ENCODE peak calls at places on chromosomes 16 and 17, in six cellular contexts. C, M, O, E, P and R are unnamed samples. For H3K4me1, the result is how much of the 10 kb centered on the place peaks cover.

GRCh38 chr16:50695017-50696000 is 1.9 kb downstream of the NOD2 start:
- DNase-seq in M (no peak), P (no peak), C (peak), O (no peak), E (no peak), R (no peak)

GRCh38 chr16:30148101-30148500 is 25.1 kb upstream of the MAPK3 start:
- DNase-seq in P (no peak), C (no peak), E (no peak), O (no peak), M (no peak), R (no peak)

GRCh38 chr16:66786551-66786950 is 14.8 kb downstream of the TERB1 start:
- DNase-seq in P (no peak), E (no peak), O (no peak), C (no peak), M (no peak), R (no peak)

GRCh38 chr17:77352996-77353395 is 212.2 kb downstream of the SEC14L1 start:
- DNase-seq in C (no peak), P (no peak), E (no peak), M (no peak), O (no peak), R (no peak)

GRCh38 chr17:9825751-9826150 is at the start of gene GLP2R:
- DNase-seq in P (no peak), O (no peak), C (no peak), M (no peak), E (no peak), R (no peak)

GRCh38 chr17:35259001-35259400 is 16.1 kb downstream of the SLFN5 start:
- DNase-seq in E (no peak), O (no peak), C (no peak), P (no peak), M (no peak), R (no peak)

GRCh38 chr17:56679148-56679766 is 85.8 kb downstream of the NOG start:
- DNase-seq in E (peak), O (peak), P (peak), C (peak), M (peak), R (peak)

GRCh38 chr17:73536700-73537680 is 107.3 kb downstream of the SDK2 start:
- DNase-seq in E (no peak), C (no peak), O (no peak), P (no peak), M (no peak), R (no peak)

GRCh38 chr16:2031081-2031577 is 4.4 kb downstream of the NHERF2 start:
- DNase-seq in O (no peak), P (peak), M (no peak), E (no peak), C (no peak), R (no peak)

GRCh38 chr17:73091410-73091769 is 1.1 kb downstream of the SLC39A11 start:
- DNase-seq in O (peak), E (no peak), P (no peak), M (no peak), C (peak), R (no peak)

GRCh38 chr16:20333120-20333519 is 5.8 kb upstream of the GP2 start:
- DNase-seq in M (no peak), E (no peak), P (no peak), C (no peak), O (no peak), R (no peak)

GRCh38 chr16:81716478-81717210 is 62.4 kb upstream of the PLCG2 start:
- DNase-seq in M (peak), E (no peak), O (no peak), P (no peak), C (no peak), R (no peak)

GRCh38 chr17:10127819-10128375 is 70.5 kb downstream of the GAS7 start:
- DNase-seq in O (peak), P (no peak), E (peak), M (no peak), C (peak), R (no peak)

GRCh38 chr17:78391051-78391431 is 12.6 kb downstream of the PGS1 start:
- DNase-seq in O (no peak), P (no peak), M (no peak), E (no peak), C (no peak), R (no peak)
- H3K4me1 ChIP-seq in O (under half), P (half or more), M (under half), E (under half), C (under half), R (under half)

GRCh38 chr16:11788914-11789313 is 8.1 kb downstream of the ZC3H7A start:
- DNase-seq in M (no peak), C (no peak), E (no peak), P (no peak), O (no peak), R (no peak)
- H3K4me1 ChIP-seq in M (under half), C (under half), E (under half), P (under half), O (under half), R (under half)

DNA sequence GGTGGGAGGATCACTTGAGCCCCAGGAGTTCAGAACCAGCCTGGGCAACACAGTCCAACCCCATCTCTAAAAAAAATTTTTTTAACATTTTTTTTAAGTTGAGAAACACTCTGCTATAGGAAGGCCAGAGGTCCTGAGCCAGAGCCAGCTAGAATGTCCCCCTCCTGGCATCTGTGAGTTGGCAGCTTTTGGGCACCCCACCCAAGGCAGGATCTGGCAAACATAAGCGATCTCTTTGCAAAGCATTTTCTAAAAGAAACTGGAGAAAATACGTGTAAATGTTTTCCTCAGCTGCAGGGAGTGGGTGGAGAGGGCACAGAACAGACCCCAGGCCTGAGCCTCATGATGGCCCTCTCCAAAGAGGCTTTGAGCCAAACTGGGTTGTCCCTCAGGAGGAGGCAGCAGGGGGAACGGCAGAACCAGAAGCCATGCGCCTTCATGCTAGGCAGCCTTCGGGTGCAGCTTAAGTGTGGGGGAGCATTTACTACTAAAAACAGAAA is 11.7 kb downstream of the CAVIN1 start:
- DNase-seq in O (no peak), E (no peak), M (no peak), P (peak), C (peak), R (no peak)
- H3K4me1 ChIP-seq in O (half or more), E (under half), M (under half), P (half or more), C (half or more), R (under half)

DNA sequence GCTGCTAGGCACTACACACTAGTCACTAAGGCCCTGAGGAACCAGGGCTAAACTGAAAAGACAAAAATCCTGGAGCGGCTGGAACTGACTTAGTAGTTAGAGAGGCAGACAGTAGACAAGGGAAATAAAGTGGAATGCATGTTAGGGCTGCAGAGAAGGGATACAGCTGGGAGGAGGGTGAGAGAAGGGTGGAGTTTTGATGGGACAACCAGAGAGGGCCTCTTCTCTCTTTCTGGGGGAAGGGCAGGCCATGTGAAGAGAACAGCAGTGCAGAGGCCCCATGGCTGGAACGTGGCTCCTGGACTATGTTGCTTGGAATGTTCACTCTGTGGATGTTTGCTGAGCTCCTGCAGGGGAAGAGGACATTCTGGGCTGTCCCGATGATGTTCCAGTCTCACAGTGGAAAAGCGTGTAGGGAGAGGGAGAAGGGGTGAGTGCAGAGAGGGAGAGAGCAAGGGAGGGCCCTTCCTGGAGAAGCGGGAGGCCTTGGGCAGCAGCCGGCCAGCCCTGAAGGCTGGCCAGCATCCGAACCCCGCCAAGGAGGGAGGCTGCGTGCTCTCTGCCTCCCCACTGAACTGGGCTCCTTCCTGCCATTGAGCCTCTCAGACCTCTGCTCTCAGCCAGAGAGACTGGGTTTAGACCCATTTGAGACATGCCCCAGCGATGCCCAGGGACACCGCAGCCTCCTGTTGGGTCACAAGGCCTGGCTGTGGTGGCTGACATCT is 33.1 kb upstream of the GSE1 start:
- DNase-seq in M (no peak), O (peak), E (no peak), P (no peak), C (no peak), R (no peak)
- H3K4me1 ChIP-seq in M (under half), O (under half), E (under half), P (under half), C (under half), R (under half)

DNA sequence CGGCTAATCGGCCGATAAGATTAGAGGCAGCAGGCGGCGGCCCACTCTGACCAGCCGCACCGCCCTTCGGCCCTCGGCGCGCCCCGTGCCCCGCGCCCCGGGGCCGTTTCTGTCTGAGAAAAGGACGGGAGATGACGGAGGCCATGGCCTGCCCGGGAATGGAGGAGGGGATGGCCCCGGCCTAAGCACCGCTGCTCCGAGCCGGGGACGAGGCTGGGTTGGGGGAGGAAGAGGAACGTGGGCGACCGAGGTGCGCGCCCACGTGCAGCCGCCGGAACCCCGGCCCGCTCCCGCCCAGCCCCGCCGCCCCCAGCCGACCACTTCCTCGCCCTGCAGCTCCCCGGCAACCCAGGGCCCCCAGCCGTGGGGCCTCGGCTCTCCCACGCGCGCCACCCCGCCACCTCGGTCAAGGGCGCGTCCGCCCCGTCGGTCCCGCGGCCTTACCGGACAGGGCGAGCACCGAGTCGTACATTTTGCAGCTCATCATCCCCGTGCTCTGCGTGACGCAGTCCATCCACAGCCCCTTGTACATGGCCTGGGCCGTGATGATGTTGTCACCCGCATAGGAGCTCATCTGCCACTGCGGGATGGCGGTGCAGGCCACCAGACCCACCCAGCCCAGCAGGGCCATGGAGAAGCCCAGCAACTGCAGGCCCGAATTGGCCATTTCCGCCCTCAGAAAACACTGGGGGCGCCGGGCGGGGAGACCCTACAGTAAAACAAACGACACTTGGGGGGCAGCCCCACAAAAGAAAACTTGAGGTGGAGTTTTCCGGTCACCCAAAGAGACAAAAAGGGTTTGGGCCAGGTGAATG is 694 bp downstream of the CLDN7 start:
- DNase-seq in O (no peak), C (peak), P (no peak), M (no peak), E (no peak), R (no peak)
- H3K4me1 ChIP-seq in O (under half), C (under half), P (under half), M (under half), E (under half), R (under half)

DNA sequence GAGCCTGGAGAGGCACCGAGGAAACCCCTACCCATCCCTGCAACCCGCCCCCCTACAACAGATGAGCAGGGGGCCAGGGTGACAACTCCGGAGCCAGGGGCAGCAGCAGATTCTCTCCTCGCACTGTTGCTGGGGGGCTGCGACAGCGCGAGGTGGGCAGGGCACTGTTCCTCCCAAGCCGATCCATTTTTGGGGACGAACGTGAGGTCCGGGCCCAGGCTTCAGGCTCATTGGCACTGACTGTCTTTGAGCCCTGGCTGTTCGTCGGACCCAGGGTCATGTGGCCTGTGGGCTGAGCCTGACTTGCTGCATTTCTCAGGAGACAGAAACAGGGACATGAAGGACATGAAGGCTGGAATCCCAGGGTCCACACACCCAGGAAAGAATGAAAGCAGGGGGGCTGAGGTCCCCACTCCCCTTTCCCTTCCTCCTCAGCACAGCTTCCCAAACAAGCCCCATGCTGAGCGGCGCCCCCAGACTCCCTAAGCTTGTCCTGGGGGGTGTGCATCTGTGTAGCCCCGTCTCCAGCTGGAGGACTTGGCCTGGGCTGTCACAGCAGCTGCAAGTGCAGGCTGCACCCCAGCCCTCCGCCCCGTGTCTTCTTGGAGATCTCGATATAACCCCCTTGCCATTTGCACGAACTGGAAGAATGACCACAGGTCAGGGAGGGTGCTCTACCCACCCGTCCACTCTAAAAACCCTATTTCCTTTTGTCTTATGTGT is 18.7 kb downstream of the CEP295NL start:
- DNase-seq in E (no peak), M (no peak), O (no peak), P (no peak), C (peak), R (no peak)
- H3K4me1 ChIP-seq in E (under half), M (under half), O (half or more), P (under half), C (under half), R (under half)

DNA sequence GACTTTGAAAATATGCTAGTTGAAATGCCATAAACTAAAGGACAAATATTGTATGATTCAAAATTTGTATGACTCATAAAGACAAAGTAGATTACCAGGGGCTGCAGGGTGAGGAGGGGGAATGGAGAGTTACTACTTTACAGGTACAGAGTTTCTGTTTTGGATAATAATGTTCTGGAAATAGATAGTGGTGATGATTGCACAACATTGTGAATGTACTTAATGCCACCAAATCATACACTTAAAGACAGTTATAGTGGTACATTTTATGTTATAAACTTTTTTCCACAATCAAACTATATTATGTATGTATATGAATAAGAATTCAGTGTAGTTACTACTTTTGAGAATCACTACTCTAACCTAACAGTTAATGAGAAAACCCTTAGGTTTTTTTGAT is 368.1 kb downstream of the ZFHX3 start:
- DNase-seq in C (no peak), O (no peak), P (no peak), E (no peak), M (no peak), R (no peak)
- H3K4me1 ChIP-seq in C (under half), O (under half), P (under half), E (under half), M (under half), R (under half)

GRCh38 chr17:4717791-4718190 is 7.4 kb downstream of the ARRB2 start:
- DNase-seq in M (no peak), P (no peak), O (no peak), E (no peak), C (no peak), R (no peak)

GRCh38 chr17:4719146-4719545 is 8.7 kb downstream of the ARRB2 start:
- DNase-seq in O (no peak), M (no peak), P (no peak), C (no peak), E (no peak), R (no peak)

GRCh38 chr17:4716081-4716480 is 5.6 kb downstream of the ARRB2 start:
- DNase-seq in E (no peak), C (no peak), M (no peak), P (no peak), O (no peak), R (no peak)

GRCh38 chr17:4719684-4720221 is 9.3 kb downstream of the ARRB2 start:
- DNase-seq in O (no peak), M (no peak), P (peak), C (no peak), E (no peak), R (no peak)

DNA sequence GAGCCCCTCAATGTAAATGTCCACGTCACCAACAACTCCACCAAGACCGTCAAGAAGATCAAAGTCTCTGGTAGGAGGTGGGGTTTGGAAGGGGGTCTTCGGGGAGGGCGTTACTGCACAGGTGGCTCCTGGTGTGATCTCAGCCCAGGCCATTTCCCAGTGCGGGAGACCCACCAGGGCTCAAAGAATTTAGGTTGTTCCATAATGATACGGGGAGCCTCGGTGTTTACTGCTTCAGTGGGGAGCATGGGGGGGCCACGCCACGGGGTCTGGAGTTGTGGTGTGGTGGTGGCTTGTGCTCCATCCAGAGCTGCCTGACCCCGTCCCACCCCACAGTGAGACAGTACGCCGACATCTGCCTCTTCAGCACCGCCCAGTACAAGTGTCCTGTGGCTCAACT is 7.8 kb downstream of the ARRB2 start:
- DNase-seq in O (no peak), E (no peak), M (no peak), C (no peak), P (no peak), R (no peak)
- H3K4me1 ChIP-seq in O (under half), E (under half), M (under half), C (under half), P (under half), R (under half)

GRCh38 chr17:57889252-57889651 is 39.4 kb upstream of the MRPS23 start:
- DNase-seq in M (no peak), E (no peak), P (no peak), O (no peak), C (no peak), R (no peak)
- H3K4me1 ChIP-seq in M (under half), E (under half), P (under half), O (under half), C (half or more), R (under half)